ENCODE peak calls at places on chromosomes 16 and 17, in four cellular contexts. One of them, this sample, is unnamed.

GRCh38 chr17:1100382-1100781 is 79.4 kb downstream of the ABR start:
- DNase-seq in lung: no peak
- DNase-seq in central memory CD4-positive, alpha-beta T cell: no peak
- DNase-seq in cardiac muscle cell: no peak
- DNase-seq in this sample: no peak

GRCh38 chr17:65071861-65072260 is 15.3 kb upstream of the GNA13 start:
- DNase-seq in lung: no peak
- DNase-seq in central memory CD4-positive, alpha-beta T cell: no peak
- DNase-seq in cardiac muscle cell: no peak
- DNase-seq in this sample: no peak

GRCh38 chr17:2064980-2065785 is 10.3 kb downstream of the HIC1 start:
- DNase-seq in lung: no peak
- DNase-seq in central memory CD4-positive, alpha-beta T cell: no peak
- DNase-seq in cardiac muscle cell: peak
- DNase-seq in this sample: peak

GRCh38 chr17:46071796-46072195 is 72.7 kb downstream of the STH start:
- DNase-seq in cardiac muscle cell: no peak
- DNase-seq in central memory CD4-positive, alpha-beta T cell: no peak
- DNase-seq in lung: no peak
- DNase-seq in this sample: no peak

GRCh38 chr17:27473748-27474609 is 17.7 kb downstream of the KSR1 start:
- DNase-seq in cardiac muscle cell: peak
- DNase-seq in lung: peak
- DNase-seq in central memory CD4-positive, alpha-beta T cell: peak
- DNase-seq in this sample: no peak

GRCh38 chr17:40598928-40599627 is 33.8 kb upstream of the CCR7 start:
- DNase-seq in cardiac muscle cell: peak
- DNase-seq in central memory CD4-positive, alpha-beta T cell: peak
- DNase-seq in lung: no peak
- DNase-seq in this sample: peak

GRCh38 chr16:54239441-54239840 is 47.1 kb downstream of the IRX3 start:
- DNase-seq in cardiac muscle cell: peak
- DNase-seq in lung: no peak
- DNase-seq in central memory CD4-positive, alpha-beta T cell: no peak
- DNase-seq in this sample: no peak

GRCh38 chr16:29808219-29808900 is 2.0 kb downstream of the MAZ start:
- DNase-seq in lung: no peak
- DNase-seq in central memory CD4-positive, alpha-beta T cell: no peak
- DNase-seq in cardiac muscle cell: no peak
- DNase-seq in this sample: peak

GRCh38 chr17:67379251-67379630 is 2.2 kb downstream of the PITPNC1 start:
- DNase-seq in lung: no peak
- DNase-seq in cardiac muscle cell: no peak
- DNase-seq in central memory CD4-positive, alpha-beta T cell: no peak
- DNase-seq in this sample: no peak

GRCh38 chr16:1874854-1875253 is 2.9 kb upstream of the MEIOB start:
- DNase-seq in central memory CD4-positive, alpha-beta T cell: no peak
- DNase-seq in cardiac muscle cell: no peak
- DNase-seq in lung: no peak
- DNase-seq in this sample: no peak

GRCh38 chr16:72428611-72429376 is 256.8 kb upstream of the PMFBP1 start:
- DNase-seq in lung: no peak
- DNase-seq in central memory CD4-positive, alpha-beta T cell: no peak
- DNase-seq in cardiac muscle cell: no peak
- DNase-seq in this sample: peak

GRCh38 chr17:4900231-4901107 is 1.1 kb downstream of the C17orf107 start:
- DNase-seq in central memory CD4-positive, alpha-beta T cell: peak
- DNase-seq in cardiac muscle cell: no peak
- DNase-seq in lung: no peak
- DNase-seq in this sample: peak

GRCh38 chr17:39926588-39927100 is 757 bp downstream of the ORMDL3 start:
- DNase-seq in central memory CD4-positive, alpha-beta T cell: peak
- DNase-seq in lung: peak
- DNase-seq in cardiac muscle cell: peak
- DNase-seq in this sample: peak

GRCh38 chr17:17109896-17110295 is 67.6 kb downstream of the MPRIP start:
- DNase-seq in cardiac muscle cell: no peak
- DNase-seq in central memory CD4-positive, alpha-beta T cell: peak
- DNase-seq in lung: peak
- DNase-seq in this sample: no peak

GRCh38 chr17:77211681-77212080 is 70.9 kb downstream of the SEC14L1 start:
- DNase-seq in cardiac muscle cell: no peak
- DNase-seq in lung: no peak
- DNase-seq in central memory CD4-positive, alpha-beta T cell: no peak
- DNase-seq in this sample: no peak

GRCh38 chr16:77579283-77579985 is 142.9 kb upstream of the NUDT7 start:
- DNase-seq in lung: no peak
- DNase-seq in central memory CD4-positive, alpha-beta T cell: no peak
- DNase-seq in cardiac muscle cell: peak
- DNase-seq in this sample: no peak

This sample was measured in astrocyte of the hippocampus.